ENCODE peak calls at places on chromosomes 4 and X, in eight cellular contexts. T is globus pallidus; X is activated T-cell treated with anti-CD3 and anti-CD28 coated beads for 1 hour; B is H9; P is body of pancreas; Q is kidney; U is cardiac fibroblast; C is naive thymus-derived CD4-positive, alpha-beta T cell. M is an unnamed sample.
A peak's percentile ranks its signal among the peaks of the same experiment; 100 is the strongest.

GRCh38 chrX:71637253-71637618 is 18.9 kb upstream of the CXCR3 start:
- DNase-seq in T (no peak), X (no peak), B (no peak), P (no peak), Q (no peak), U (peak; percentile 51), C (no peak), M (no peak)

GRCh38 chrX:50448565-50448964 is 22.1 kb downstream of the DGKK start:
- DNase-seq in T (no peak), X (no peak), B (no peak), P (no peak), Q (no peak), U (peak; percentile 4), C (no peak), M (no peak)

GRCh38 chr4:150855981-150856510 is 159.0 kb downstream of the LRBA start:
- DNase-seq in T (no peak), X (no peak), B (no peak), P (no peak), Q (no peak), U (no peak), C (no peak), M (no peak)

GRCh38 chrX:72495041-72495440 is 77.6 kb downstream of the HDAC8 start:
- DNase-seq in T (no peak), X (no peak), B (no peak), P (no peak), Q (no peak), U (no peak), C (no peak), M (no peak)

GRCh38 chrX:69496143-69496542 is 8.0 kb upstream of the NALF2 start:
- DNase-seq in T (peak; percentile 24), X (no peak), B (no peak), P (no peak), Q (no peak), U (no peak), C (no peak), M (no peak)

GRCh38 chr4:132071815-132072214 is 1077.3 kb upstream of the PCDH10 start:
- DNase-seq in T (no peak), X (no peak), B (no peak), P (no peak), Q (no peak), U (peak; percentile 50), C (no peak), M (no peak)

GRCh38 chr4:89762311-89762710 is 74.7 kb downstream of the SNCA start:
- DNase-seq in T (no peak), X (no peak), B (no peak), P (no peak), Q (no peak), U (no peak), C (no peak), M (no peak)

GRCh38 chr4:67437974-67438713 is 107.2 kb downstream of the CENPC start:
- DNase-seq in T (peak; percentile 5), X (no peak), B (no peak), P (no peak), Q (no peak), U (peak; percentile 83), C (no peak), M (no peak)

GRCh38 chrX:31932769-31933168 is 860.9 kb upstream of the FTHL17 start:
- DNase-seq in T (no peak), X (no peak), B (no peak), P (no peak), Q (no peak), U (no peak), C (no peak), M (no peak)

GRCh38 chrX:112867570-112867969 is 26.9 kb upstream of the AMOT start:
- DNase-seq in T (no peak), X (no peak), B (peak; percentile 52), P (no peak), Q (no peak), U (no peak), C (no peak), M (no peak)

GRCh38 chr4:104752337-104752736 is 257.6 kb upstream of the CXXC4 start:
- DNase-seq in T (no peak), X (no peak), B (no peak), P (no peak), Q (no peak), U (peak; percentile 2), C (no peak), M (no peak)

GRCh38 chrX:41781500-41781899 is 57.5 kb downstream of the GPR82 start:
- DNase-seq in T (no peak), X (no peak), B (no peak), P (no peak), Q (no peak), U (peak; percentile 60), C (no peak), M (no peak)

GRCh38 chr4:184511156-184511555 is 36.8 kb upstream of the IRF2 start:
- DNase-seq in T (no peak), X (no peak), B (no peak), P (no peak), Q (no peak), U (no peak), C (no peak), M (no peak)

GRCh38 chr4:70544279-70544870 is 26.0 kb downstream of the AMTN start:
- DNase-seq in T (no peak), X (no peak), B (no peak), P (no peak), Q (no peak), U (peak; percentile 54), C (no peak), M (no peak)

GRCh38 chr4:6548201-6548881 is 26.6 kb upstream of the MAN2B2 start:
- DNase-seq in T (peak; percentile 10), X (no peak), B (peak; percentile 75), P (no peak), Q (no peak), U (peak; percentile 58), C (no peak), M (no peak)

GRCh38 chr4:119016636-119017035 is 119.0 kb upstream of the MYOZ2 start:
- DNase-seq in T (no peak), X (no peak), B (no peak), P (no peak), Q (no peak), U (peak; percentile 36), C (no peak), M (no peak)

GRCh38 chr4:128868758-128869157 is 59.3 kb downstream of the JADE1 start:
- DNase-seq in T (no peak), X (no peak), B (no peak), P (no peak), Q (no peak), U (peak; percentile 60), C (no peak), M (no peak)

GRCh38 chrX:7318246-7318645 is 170.3 kb upstream of the PUDP start:
- DNase-seq in T (no peak), X (no peak), B (no peak), P (no peak), Q (no peak), U (peak; percentile 18), C (no peak), M (no peak)

GRCh38 chrX:72208126-72208525 is 26.6 kb downstream of the PIN4 start:
- DNase-seq in T (no peak), X (no peak), B (no peak), P (no peak), Q (no peak), U (peak; percentile 9), C (no peak), M (no peak)

GRCh38 chrX:49043220-49043986 is at the start of gene TFE3:
- DNase-seq in T (peak; percentile 98), X (peak; percentile 89), B (peak; percentile 98), P (peak; percentile 98), Q (peak; percentile 99), U (peak; percentile 99), C (peak; percentile 87), M (peak; percentile 98)

GRCh38 chr4:89363156-89363555 is 55.6 kb upstream of the GPRIN3 start:
- DNase-seq in T (no peak), X (no peak), B (no peak), P (no peak), Q (no peak), U (no peak), C (no peak), M (no peak)

GRCh38 chr4:112058433-112058832 is 86.8 kb upstream of the FAM241A start:
- DNase-seq in T (no peak), X (no peak), B (no peak), P (no peak), Q (no peak), U (peak; percentile 31), C (no peak), M (no peak)